ENCODE peak calls at places on chromosomes 12 and 14, in eight cellular contexts. T is D341Med, V is HTR-8/SVneo, E is HFF-Myc, I is MCF 10A, N is HCEC 1CT, K is left lung, B is endothelial cell. Q is an unnamed sample.

GRCh38 chr12:59079029-59079428 is 158.7 kb upstream of the LRIG3 start:
- DNase-seq in T (no peak), V (no peak), E (no peak), I (peak), N (no peak), K (no peak), B (no peak), Q (no peak)

GRCh38 chr14:94935901-94936300 is 166.0 kb upstream of the GSC start:
- DNase-seq in T (peak), V (no peak), E (no peak), I (no peak), N (no peak), K (no peak), B (no peak), Q (no peak)

GRCh38 chr12:6171409-6172015 is 28.7 kb upstream of the CD9 start:
- DNase-seq in T (no peak), V (no peak), E (no peak), I (no peak), N (no peak), K (no peak), B (no peak), Q (no peak)

GRCh38 chr12:124456133-124456651 is 111.2 kb downstream of the NCOR2 start:
- DNase-seq in T (no peak), V (no peak), E (no peak), I (no peak), N (no peak), K (no peak), B (no peak), Q (no peak)

GRCh38 chr12:113092478-113093408 is 36.2 kb downstream of the DTX1 start:
- DNase-seq in T (no peak), V (no peak), E (no peak), I (peak), N (no peak), K (peak), B (peak), Q (peak)

GRCh38 chr14:63891148-63891964 is 38.6 kb downstream of the SYNE2 start:
- DNase-seq in T (no peak), V (no peak), E (no peak), I (no peak), N (no peak), K (no peak), B (no peak), Q (no peak)

GRCh38 chr14:22794533-22794932 is 20.7 kb downstream of the SLC7A7 start:
- DNase-seq in T (no peak), V (no peak), E (no peak), I (no peak), N (no peak), K (no peak), B (no peak), Q (no peak)

GRCh38 chr14:52860209-52860608 is 68.8 kb upstream of the GNPNAT1 start:
- DNase-seq in T (no peak), V (no peak), E (no peak), I (no peak), N (no peak), K (no peak), B (no peak), Q (no peak)

GRCh38 chr12:22100952-22101748 is 55.1 kb downstream of the CMAS start:
- DNase-seq in T (peak), V (no peak), E (peak), I (peak), N (peak), K (peak), B (peak), Q (peak)

GRCh38 chr12:30874455-30875313 is 51.9 kb upstream of the TSPAN11 start:
- DNase-seq in T (no peak), V (no peak), E (no peak), I (no peak), N (no peak), K (no peak), B (no peak), Q (no peak)

GRCh38 chr12:110004598-110004997 is 5.4 kb downstream of the ANKRD13A start:
- DNase-seq in T (no peak), V (no peak), E (no peak), I (no peak), N (no peak), K (no peak), B (no peak), Q (no peak)

GRCh38 chr12:50234347-50234746 is 49.0 kb downstream of the LIMA1 start:
- DNase-seq in T (no peak), V (no peak), E (no peak), I (peak), N (peak), K (no peak), B (no peak), Q (peak)

GRCh38 chr12:98453070-98453469 is 62.3 kb upstream of the TMPO start:
- DNase-seq in T (no peak), V (no peak), E (no peak), I (no peak), N (no peak), K (no peak), B (no peak), Q (no peak)

GRCh38 chr14:67127174-67127573 is 62.1 kb upstream of the GARIN2 start:
- DNase-seq in T (no peak), V (no peak), E (no peak), I (no peak), N (no peak), K (no peak), B (no peak), Q (no peak)

GRCh38 chr12:105724651-105725050 is 394.2 kb downstream of the C12orf75 start:
- DNase-seq in T (no peak), V (no peak), E (no peak), I (no peak), N (no peak), K (no peak), B (no peak), Q (no peak)

GRCh38 chr12:93317227-93317626 is 60.5 kb upstream of the NUDT4 start:
- DNase-seq in T (no peak), V (no peak), E (no peak), I (no peak), N (no peak), K (no peak), B (no peak), Q (no peak)

GRCh38 chr14:85333313-85333712 is 196.6 kb upstream of the FLRT2 start:
- DNase-seq in T (no peak), V (no peak), E (peak), I (peak), N (peak), K (no peak), B (no peak), Q (no peak)

GRCh38 chr14:99195602-99196309 is 76.2 kb downstream of the BCL11B start:
- DNase-seq in T (no peak), V (no peak), E (no peak), I (no peak), N (no peak), K (no peak), B (no peak), Q (no peak)

Q was measured in RPMI8226.